ENCODE peak calls at places on chromosomes 2 and 18, in ten cellular contexts. V, G, P, J, B, T, E, W, Y and R are unnamed samples.

GRCh38 chr2:156476516-156477206 is 40.5 kb downstream of the GPD2 start:
- DNase-seq in P (no peak), Y (peak), T (no peak), W (no peak), J (peak), V (no peak), G (peak), B (peak), E (no peak), R (no peak)

GRCh38 chr2:231523451-231524266 is 6.6 kb downstream of the NMUR1 start:
- DNase-seq in V (no peak), T (no peak), B (no peak), P (no peak), J (no peak), E (no peak), W (no peak), Y (no peak), G (no peak), R (no peak)

GRCh38 chr2:27322766-27323591 is at the start of gene MPV17:
- DNase-seq in E (peak), W (peak), B (peak), Y (peak), V (peak), P (peak), T (peak), G (peak), J (peak), R (peak)

GRCh38 chr2:72090271-72090720 is 57.4 kb downstream of the CYP26B1 start:
- DNase-seq in Y (no peak), G (no peak), V (no peak), B (no peak), P (no peak), T (no peak), E (no peak), J (no peak), W (no peak), R (no peak)

GRCh38 chr2:1459727-1460126 is 46.5 kb downstream of the TPO start:
- DNase-seq in J (no peak), E (no peak), P (no peak), B (no peak), T (no peak), G (no peak), W (no peak), V (no peak), Y (no peak), R (no peak)

GRCh38 chr2:166494140-166494544 is at the start of gene SCN7A:
- DNase-seq in E (no peak), W (no peak), G (peak), T (peak), V (no peak), B (no peak), Y (no peak), P (no peak), J (no peak), R (no peak)

GRCh38 chr2:109346601-109347228 is 217.7 kb downstream of the SH3RF3 start:
- DNase-seq in E (no peak), B (no peak), J (no peak), Y (no peak), V (no peak), G (no peak), P (no peak), W (no peak), T (no peak), R (no peak)

GRCh38 chr2:8571792-8572499 is 109.9 kb upstream of the ID2 start:
- DNase-seq in Y (no peak), B (no peak), T (no peak), P (peak), J (no peak), E (no peak), W (peak), G (no peak), V (no peak), R (no peak)

GRCh38 chr2:190804182-190804795 is 76.3 kb upstream of the GLS start:
- DNase-seq in V (no peak), G (peak), T (no peak), W (peak), P (no peak), J (no peak), E (no peak), Y (no peak), B (peak), R (peak)

GRCh38 chr2:13050764-13051163 is 334.0 kb downstream of the TRIB2 start:
- DNase-seq in P (no peak), W (no peak), E (no peak), B (no peak), G (no peak), T (no peak), J (no peak), Y (no peak), V (no peak), R (no peak)

GRCh38 chr2:127179756-127180155 is 40.3 kb downstream of the CYP27C1 start:
- DNase-seq in G (no peak), E (no peak), W (no peak), T (no peak), B (no peak), P (no peak), V (no peak), J (no peak), Y (no peak), R (no peak)

GRCh38 chr18:57803119-57803969 is at the start of gene ATP8B1:
- DNase-seq in G (peak), Y (no peak), V (no peak), J (no peak), B (peak), W (no peak), T (peak), P (no peak), E (no peak), R (peak)

GRCh38 chr2:151459368-151459767 is 49.7 kb downstream of the RIF1 start:
- DNase-seq in G (no peak), B (peak), W (no peak), V (no peak), J (no peak), T (no peak), P (no peak), E (no peak), Y (no peak), R (no peak)

GRCh38 chr2:134982603-134983002 is 64.0 kb downstream of the CCNT2 start:
- DNase-seq in P (no peak), G (no peak), W (no peak), J (no peak), T (no peak), V (no peak), Y (no peak), B (no peak), E (no peak), R (no peak)

GRCh38 chr18:47750889-47751423 is 179.5 kb downstream of the SMAD2 start:
- DNase-seq in Y (no peak), J (no peak), B (no peak), E (no peak), V (peak), W (no peak), G (no peak), T (no peak), P (no peak), R (no peak)

GRCh38 chr2:168528469-168528868 is 72.4 kb downstream of the CERS6 start:
- DNase-seq in B (peak), J (no peak), V (no peak), Y (peak), P (no peak), W (no peak), E (no peak), T (no peak), G (peak), R (no peak)

GRCh38 chr2:230161180-230161579 is 58.6 kb downstream of the SP110 start:
- DNase-seq in E (no peak), G (peak), T (no peak), W (no peak), P (no peak), V (no peak), J (no peak), B (peak), Y (no peak), R (no peak)

GRCh38 chr2:216665240-216665639 is 30.1 kb downstream of the IGFBP5 start:
- DNase-seq in V (peak), T (no peak), P (no peak), J (no peak), G (no peak), B (no peak), W (peak), E (no peak), Y (no peak), R (no peak)

GRCh38 chr2:229920011-229920781 is 1.6 kb downstream of the TRIP12 start:
- DNase-seq in E (no peak), T (no peak), G (no peak), P (peak), J (no peak), W (no peak), V (no peak), Y (no peak), B (no peak), R (no peak)

GRCh38 chr2:175567435-175568061 is 386.0 kb upstream of the ATP5MC3 start:
- DNase-seq in Y (no peak), J (no peak), B (no peak), V (no peak), W (no peak), T (no peak), P (no peak), E (no peak), G (no peak), R (no peak)

GRCh38 chr2:70632388-70632787 is 78.8 kb upstream of the TGFA start:
- DNase-seq in B (no peak), T (no peak), Y (no peak), J (no peak), P (no peak), E (no peak), V (no peak), W (no peak), G (no peak), R (no peak)

GRCh38 chr2:214410918-214411554 is at the start of gene VWC2L:
- DNase-seq in P (peak), V (peak), E (no peak), W (peak), B (peak), Y (peak), J (peak), G (peak), T (peak), R (peak)

GRCh38 chr2:158497486-158497885 is 40.7 kb downstream of the PKP4 start:
- DNase-seq in P (peak), B (peak), V (no peak), J (no peak), T (no peak), W (no peak), G (peak), E (no peak), Y (no peak), R (peak)

GRCh38 chr2:104702451-104702850 is 151.5 kb upstream of the POU3F3 start:
- DNase-seq in V (no peak), E (no peak), P (no peak), J (no peak), T (no peak), B (no peak), W (no peak), G (no peak), Y (no peak), R (no peak)

GRCh38 chr2:151189125-151189524 is 72.5 kb downstream of the RBM43 start:
- DNase-seq in E (no peak), P (no peak), G (no peak), J (no peak), T (no peak), Y (no peak), V (no peak), B (no peak), W (no peak), R (no peak)

GRCh38 chr2:121999273-121999672 is 243.8 kb downstream of the TSN start:
- DNase-seq in W (peak), T (no peak), J (no peak), E (no peak), V (no peak), Y (peak), G (no peak), B (peak), P (no peak), R (no peak)

GRCh38 chr2:39007875-39008504 is 112.9 kb downstream of the SOS1 start:
- DNase-seq in V (no peak), Y (no peak), P (no peak), E (no peak), J (no peak), T (no peak), B (no peak), G (no peak), W (no peak), R (no peak)

GRCh38 chr2:62398295-62398855 is 107.6 kb downstream of the TMEM17 start:
- DNase-seq in J (no peak), E (no peak), P (no peak), Y (no peak), T (no peak), W (no peak), V (no peak), B (no peak), G (no peak), R (no peak)

GRCh38 chr18:52060612-52061259 is 279.3 kb upstream of the DCC start:
- DNase-seq in G (no peak), P (peak), W (peak), V (no peak), T (no peak), J (no peak), Y (no peak), E (no peak), B (no peak), R (no peak)

GRCh38 chr18:58991127-58991798 is 126.6 kb downstream of the ZNF532 start:
- DNase-seq in Y (no peak), G (no peak), J (no peak), P (no peak), T (no peak), B (no peak), V (no peak), E (no peak), W (no peak), R (no peak)

GRCh38 chr2:207505728-207506127 is 24.0 kb upstream of the CREB1 start:
- DNase-seq in G (peak), V (no peak), Y (peak), B (peak), E (no peak), T (no peak), J (no peak), W (no peak), P (no peak), R (no peak)

GRCh38 chr2:53964237-53964952 is 6.4 kb downstream of the PSME4 start:
- DNase-seq in Y (no peak), E (no peak), J (no peak), G (no peak), B (no peak), T (no peak), W (no peak), V (no peak), P (no peak), R (no peak)

GRCh38 chr18:6109743-6110142 is 214.4 kb upstream of the TMEM200C start:
- DNase-seq in V (no peak), G (no peak), J (no peak), Y (no peak), P (no peak), E (no peak), B (no peak), W (no peak), T (no peak), R (no peak)

GRCh38 chr2:16121986-16122390 is 181.6 kb downstream of the MYCN start:
- DNase-seq in V (no peak), J (no peak), E (no peak), B (no peak), G (no peak), P (no peak), T (no peak), Y (no peak), W (no peak), R (no peak)

GRCh38 chr2:25639131-25639530 is 34.2 kb downstream of the DTNB start:
- DNase-seq in G (no peak), P (no peak), T (no peak), V (no peak), B (no peak), J (no peak), W (no peak), Y (no peak), E (no peak), R (no peak)

GRCh38 chr2:96091711-96092579 is 24.4 kb downstream of the ADRA2B start:
- DNase-seq in W (peak), P (no peak), G (no peak), B (no peak), T (peak), Y (no peak), E (no peak), V (peak), J (no peak), R (peak)

GRCh38 chr2:201127570-201127969 is 11.6 kb downstream of the CFLAR start:
- DNase-seq in P (no peak), G (peak), E (peak), B (peak), W (peak), V (no peak), J (peak), T (no peak), Y (no peak), R (no peak)